ENCODE peak calls at places on chromosomes 4 and X, in nine cellular contexts. One of them, this sample, is unnamed.

GRCh38 chr4:8768357-8768999 is 103.2 kb downstream of the HMX1 start:
- DNase-seq in A549: no peak
- DNase-seq in SK-N-SH: peak; percentile 19
- DNase-seq in HCT116: no peak
- DNase-seq in endothelial cell of umbilical vein: no peak
- DNase-seq in WTC11: no peak
- DNase-seq in HepG2: no peak
- DNase-seq in NB4: no peak
- DNase-seq in K562: no peak
- DNase-seq in this sample: no peak

GRCh38 chr4:158051401-158052235 is 121.2 kb downstream of the GASK1B start:
- DNase-seq in WTC11: no peak
- DNase-seq in endothelial cell of umbilical vein: no peak
- DNase-seq in A549: peak; percentile 6
- DNase-seq in HepG2: no peak
- DNase-seq in K562: no peak
- DNase-seq in HCT116: no peak
- DNase-seq in SK-N-SH: no peak
- DNase-seq in NB4: no peak
- DNase-seq in this sample: no peak

GRCh38 chr4:10611673-10612072 is 72.9 kb downstream of the CLNK start:
- DNase-seq in HCT116: peak; percentile 65
- DNase-seq in WTC11: no peak
- DNase-seq in A549: peak; percentile 11
- DNase-seq in endothelial cell of umbilical vein: peak; percentile 76
- DNase-seq in HepG2: no peak
- DNase-seq in NB4: no peak
- DNase-seq in K562: no peak
- DNase-seq in SK-N-SH: no peak
- DNase-seq in this sample: no peak

GRCh38 chr4:132383571-132384199 is 765.4 kb upstream of the PCDH10 start:
- DNase-seq in A549: no peak
- DNase-seq in NB4: no peak
- DNase-seq in WTC11: no peak
- DNase-seq in SK-N-SH: no peak
- DNase-seq in K562: no peak
- DNase-seq in HCT116: no peak
- DNase-seq in endothelial cell of umbilical vein: no peak
- DNase-seq in HepG2: no peak
- DNase-seq in this sample: no peak

GRCh38 chr4:105196523-105197145 is 50.0 kb downstream of the TET2 start:
- DNase-seq in HepG2: no peak
- DNase-seq in A549: peak; percentile 6
- DNase-seq in HCT116: peak; percentile 6
- DNase-seq in SK-N-SH: no peak
- DNase-seq in NB4: peak; percentile 57
- DNase-seq in WTC11: no peak
- DNase-seq in K562: no peak
- DNase-seq in endothelial cell of umbilical vein: no peak
- DNase-seq in this sample: peak; percentile 35

GRCh38 chr4:8729408-8730149 is 137.0 kb downstream of the CPZ start:
- DNase-seq in endothelial cell of umbilical vein: no peak
- DNase-seq in SK-N-SH: peak; percentile 5
- DNase-seq in A549: no peak
- DNase-seq in WTC11: no peak
- DNase-seq in K562: no peak
- DNase-seq in NB4: no peak
- DNase-seq in HCT116: no peak
- DNase-seq in HepG2: no peak
- DNase-seq in this sample: no peak

GRCh38 chr4:186622788-186623464 is 67.6 kb upstream of the MTNR1A start:
- DNase-seq in SK-N-SH: no peak
- DNase-seq in NB4: no peak
- DNase-seq in K562: no peak
- DNase-seq in A549: no peak
- DNase-seq in HCT116: no peak
- DNase-seq in HepG2: no peak
- DNase-seq in endothelial cell of umbilical vein: no peak
- DNase-seq in WTC11: no peak
- DNase-seq in this sample: no peak

GRCh38 chr4:165520071-165520470 is 141.3 kb downstream of the CPE start:
- DNase-seq in SK-N-SH: no peak
- DNase-seq in endothelial cell of umbilical vein: no peak
- DNase-seq in A549: no peak
- DNase-seq in NB4: no peak
- DNase-seq in HepG2: no peak
- DNase-seq in K562: no peak
- DNase-seq in WTC11: no peak
- DNase-seq in HCT116: no peak
- DNase-seq in this sample: no peak

GRCh38 chr4:68250151-68250930 is 4.8 kb upstream of the TMPRSS11B start:
- DNase-seq in K562: no peak
- DNase-seq in SK-N-SH: no peak
- DNase-seq in WTC11: no peak
- DNase-seq in NB4: no peak
- DNase-seq in endothelial cell of umbilical vein: no peak
- DNase-seq in HCT116: no peak
- DNase-seq in A549: no peak
- DNase-seq in HepG2: no peak
- DNase-seq in this sample: no peak

GRCh38 chr4:1043658-1044468 is 32.4 kb downstream of the FGFRL1 start:
- DNase-seq in SK-N-SH: no peak
- DNase-seq in NB4: peak; percentile 100
- DNase-seq in HCT116: peak; percentile 93
- DNase-seq in K562: peak; percentile 94
- DNase-seq in HepG2: peak; percentile 84
- DNase-seq in A549: peak; percentile 93
- DNase-seq in WTC11: peak; percentile 59
- DNase-seq in endothelial cell of umbilical vein: peak; percentile 98
- DNase-seq in this sample: no peak

GRCh38 chr4:74546020-74546419 is 101.1 kb downstream of the AREG start:
- DNase-seq in A549: peak; percentile 19
- DNase-seq in HCT116: no peak
- DNase-seq in WTC11: no peak
- DNase-seq in endothelial cell of umbilical vein: peak; percentile 67
- DNase-seq in SK-N-SH: no peak
- DNase-seq in HepG2: no peak
- DNase-seq in K562: no peak
- DNase-seq in NB4: no peak
- DNase-seq in this sample: no peak

GRCh38 chr4:149344436-149344835 is 471.2 kb downstream of the IQCM start:
- DNase-seq in A549: no peak
- DNase-seq in WTC11: no peak
- DNase-seq in NB4: no peak
- DNase-seq in HCT116: no peak
- DNase-seq in endothelial cell of umbilical vein: no peak
- DNase-seq in HepG2: no peak
- DNase-seq in SK-N-SH: no peak
- DNase-seq in K562: no peak
- DNase-seq in this sample: no peak

GRCh38 chrX:15299945-15300851 is 15.2 kb downstream of the ASB11 start:
- DNase-seq in A549: peak; percentile 33
- DNase-seq in K562: peak; percentile 16
- DNase-seq in endothelial cell of umbilical vein: peak; percentile 53
- DNase-seq in NB4: peak; percentile 27
- DNase-seq in WTC11: no peak
- DNase-seq in HepG2: peak; percentile 7
- DNase-seq in SK-N-SH: peak; percentile 49
- DNase-seq in HCT116: no peak
- DNase-seq in this sample: no peak

GRCh38 chrX:10078266-10078665 is 78.5 kb upstream of the CLCN4 start:
- DNase-seq in HepG2: no peak
- DNase-seq in HCT116: no peak
- DNase-seq in SK-N-SH: no peak
- DNase-seq in K562: no peak
- DNase-seq in NB4: no peak
- DNase-seq in endothelial cell of umbilical vein: no peak
- DNase-seq in A549: no peak
- DNase-seq in WTC11: no peak
- DNase-seq in this sample: no peak

GRCh38 chr4:187149229-187149628 is 425.6 kb upstream of the FAT1 start:
- DNase-seq in NB4: no peak
- DNase-seq in K562: no peak
- DNase-seq in endothelial cell of umbilical vein: no peak
- DNase-seq in WTC11: no peak
- DNase-seq in A549: no peak
- DNase-seq in SK-N-SH: no peak
- DNase-seq in HCT116: no peak
- DNase-seq in HepG2: no peak
- DNase-seq in this sample: no peak

GRCh38 chr4:144701683-144702233 is 55.8 kb downstream of the HHIP start:
- DNase-seq in WTC11: no peak
- DNase-seq in endothelial cell of umbilical vein: peak; percentile 53
- DNase-seq in SK-N-SH: no peak
- DNase-seq in A549: no peak
- DNase-seq in K562: no peak
- DNase-seq in HCT116: no peak
- DNase-seq in HepG2: no peak
- DNase-seq in NB4: no peak
- DNase-seq in this sample: no peak

GRCh38 chr4:2292679-2293108 is 30.8 kb upstream of the MXD4 start:
- DNase-seq in HCT116: no peak
- DNase-seq in SK-N-SH: peak; percentile 88
- DNase-seq in WTC11: no peak
- DNase-seq in A549: no peak
- DNase-seq in HepG2: no peak
- DNase-seq in endothelial cell of umbilical vein: no peak
- DNase-seq in NB4: no peak
- DNase-seq in K562: no peak
- DNase-seq in this sample: no peak

GRCh38 chrX:146707781-146708180 is 101.8 kb upstream of the CXorf51B start:
- DNase-seq in WTC11: no peak
- DNase-seq in SK-N-SH: no peak
- DNase-seq in K562: no peak
- DNase-seq in NB4: no peak
- DNase-seq in HepG2: no peak
- DNase-seq in A549: no peak
- DNase-seq in HCT116: no peak
- DNase-seq in endothelial cell of umbilical vein: no peak
- DNase-seq in this sample: no peak

GRCh38 chrX:100512471-100512870 is 72.3 kb upstream of the TNMD start:
- DNase-seq in A549: peak; percentile 1
- DNase-seq in WTC11: no peak
- DNase-seq in NB4: peak; percentile 4
- DNase-seq in HCT116: peak; percentile 1
- DNase-seq in HepG2: no peak
- DNase-seq in endothelial cell of umbilical vein: peak; percentile 9
- DNase-seq in K562: peak; percentile 14
- DNase-seq in SK-N-SH: peak; percentile 32
- DNase-seq in this sample: no peak

GRCh38 chr4:4394644-4395043 is 7.7 kb downstream of the NSG1 start:
- DNase-seq in A549: peak; percentile 48
- DNase-seq in endothelial cell of umbilical vein: no peak
- DNase-seq in HCT116: no peak
- DNase-seq in HepG2: no peak
- DNase-seq in WTC11: no peak
- DNase-seq in NB4: no peak
- DNase-seq in SK-N-SH: peak; percentile 59
- DNase-seq in K562: no peak
- DNase-seq in this sample: no peak

GRCh38 chr4:122764071-122764807 is 31.7 kb downstream of the BBS12 start:
- DNase-seq in HCT116: no peak
- DNase-seq in SK-N-SH: no peak
- DNase-seq in NB4: no peak
- DNase-seq in endothelial cell of umbilical vein: peak; percentile 72
- DNase-seq in HepG2: no peak
- DNase-seq in WTC11: no peak
- DNase-seq in A549: no peak
- DNase-seq in K562: no peak
- DNase-seq in this sample: no peak

GRCh38 chrX:87941841-87942240 is 424.2 kb downstream of the KLHL4 start:
- DNase-seq in NB4: peak; percentile 1
- DNase-seq in SK-N-SH: no peak
- DNase-seq in A549: no peak
- DNase-seq in HCT116: no peak
- DNase-seq in HepG2: no peak
- DNase-seq in endothelial cell of umbilical vein: no peak
- DNase-seq in WTC11: no peak
- DNase-seq in K562: no peak
- DNase-seq in this sample: no peak

GRCh38 chrX:115344885-115345653 is 55.6 kb downstream of the LUZP4 start:
- DNase-seq in NB4: no peak
- DNase-seq in WTC11: peak; percentile 26
- DNase-seq in K562: no peak
- DNase-seq in A549: peak; percentile 91
- DNase-seq in HCT116: peak; percentile 29
- DNase-seq in SK-N-SH: peak; percentile 58
- DNase-seq in endothelial cell of umbilical vein: peak; percentile 94
- DNase-seq in HepG2: peak; percentile 91
- DNase-seq in this sample: no peak

GRCh38 chr4:55733874-55734437 is 85.6 kb upstream of the EXOC1L start:
- DNase-seq in K562: peak; percentile 53
- DNase-seq in WTC11: no peak
- DNase-seq in endothelial cell of umbilical vein: peak; percentile 57
- DNase-seq in A549: peak; percentile 56
- DNase-seq in SK-N-SH: peak; percentile 17
- DNase-seq in HCT116: peak; percentile 83
- DNase-seq in HepG2: peak; percentile 8
- DNase-seq in NB4: peak; percentile 8
- DNase-seq in this sample: no peak
- TF ChIP-seq MAX in K562: no peak
- TF ChIP-seq MAX in WTC11: no peak
- TF ChIP-seq MAX in endothelial cell of umbilical vein: no peak
- TF ChIP-seq MAX in A549: no peak
- TF ChIP-seq MAX in SK-N-SH: no peak
- TF ChIP-seq MAX in HCT116: no peak
- TF ChIP-seq MAX in HepG2: no peak
- TF ChIP-seq MAX in NB4: no peak
- TF ChIP-seq MAX in this sample: no peak

GRCh38 chr4:176320340-176320975 is 692 bp downstream of the SPCS3 start:
- DNase-seq in HCT116: peak; percentile 31
- DNase-seq in A549: peak; percentile 71
- DNase-seq in HepG2: peak; percentile 70
- DNase-seq in NB4: peak; percentile 88
- DNase-seq in WTC11: peak; percentile 52
- DNase-seq in endothelial cell of umbilical vein: peak; percentile 91
- DNase-seq in SK-N-SH: peak; percentile 86
- DNase-seq in K562: peak; percentile 75
- DNase-seq in this sample: peak; percentile 48
- TF ChIP-seq MAX in HCT116: peak; percentile 86
- TF ChIP-seq MAX in A549: peak; percentile 63
- TF ChIP-seq MAX in HepG2: peak; percentile 93
- TF ChIP-seq MAX in NB4: peak; percentile 71
- TF ChIP-seq MAX in WTC11: no peak
- TF ChIP-seq MAX in endothelial cell of umbilical vein: peak; percentile 29
- TF ChIP-seq MAX in SK-N-SH: peak; percentile 59
- TF ChIP-seq MAX in K562: peak; percentile 78
- TF ChIP-seq MAX in this sample: peak; percentile 89

GRCh38 chrX:38890963-38891362 is 89.7 kb downstream of the MID1IP1 start:
- DNase-seq in SK-N-SH: no peak
- DNase-seq in NB4: no peak
- DNase-seq in K562: no peak
- DNase-seq in A549: no peak
- DNase-seq in endothelial cell of umbilical vein: no peak
- DNase-seq in HepG2: peak; percentile 59
- DNase-seq in HCT116: no peak
- DNase-seq in WTC11: no peak
- DNase-seq in this sample: no peak
- TF ChIP-seq MAX in SK-N-SH: no peak
- TF ChIP-seq MAX in NB4: no peak
- TF ChIP-seq MAX in K562: no peak
- TF ChIP-seq MAX in A549: no peak
- TF ChIP-seq MAX in endothelial cell of umbilical vein: no peak
- TF ChIP-seq MAX in HepG2: peak; percentile 15
- TF ChIP-seq MAX in HCT116: no peak
- TF ChIP-seq MAX in WTC11: no peak
- TF ChIP-seq MAX in this sample: no peak

GRCh38 chr4:121669163-121669550 is 27.6 kb downstream of the ANXA5 start:
- DNase-seq in HepG2: no peak
- DNase-seq in A549: no peak
- DNase-seq in HCT116: no peak
- DNase-seq in SK-N-SH: no peak
- DNase-seq in K562: no peak
- DNase-seq in NB4: no peak
- DNase-seq in endothelial cell of umbilical vein: no peak
- DNase-seq in WTC11: no peak
- DNase-seq in this sample: no peak
- TF ChIP-seq MAX in HepG2: no peak
- TF ChIP-seq MAX in A549: no peak
- TF ChIP-seq MAX in HCT116: no peak
- TF ChIP-seq MAX in SK-N-SH: no peak
- TF ChIP-seq MAX in K562: no peak
- TF ChIP-seq MAX in NB4: no peak
- TF ChIP-seq MAX in endothelial cell of umbilical vein: no peak
- TF ChIP-seq MAX in WTC11: no peak
- TF ChIP-seq MAX in this sample: no peak